ENCODE peak calls at places on chromosomes 11 and 22, in ten cellular contexts. T is coronary artery, Z is A549, X is heart right ventricle, H is thoracic aorta, U is upper lobe of left lung, R is AG04450, M is lung, L is esophagus squamous epithelium, S is hepatocyte. B is an unnamed sample.

GRCh38 chr11:132999519-132999918 is 532.8 kb downstream of the OPCML start:
- DNase-seq in U (no peak), X (no peak), H (no peak), T (no peak), S (peak), M (no peak), L (no peak), Z (no peak), R (no peak), B (no peak)

GRCh38 chr22:20422965-20423635 is 14.5 kb downstream of the SCARF2 start:
- DNase-seq in R (no peak), M (no peak), S (peak), U (no peak), Z (no peak), H (no peak), X (peak), L (no peak), T (no peak), B (no peak)

GRCh38 chr11:70908223-70908622 is 344.2 kb downstream of the SHANK2 start:
- DNase-seq in T (no peak), L (no peak), U (no peak), R (no peak), X (no peak), S (no peak), M (no peak), Z (no peak), H (no peak), B (no peak)

GRCh38 chr11:58394195-58394594 is 12.5 kb downstream of the OR5B3 start:
- DNase-seq in U (no peak), H (no peak), T (no peak), M (no peak), L (no peak), Z (no peak), X (no peak), S (no peak), R (peak), B (peak)

GRCh38 chr22:37674951-37675929 is at the start of gene LGALS1:
- DNase-seq in Z (peak), X (peak), S (peak), H (peak), R (peak), U (peak), L (no peak), T (peak), M (peak), B (peak)

GRCh38 chr11:31117038-31117437 is 252.5 kb downstream of the DCDC1 start:
- DNase-seq in L (no peak), X (no peak), S (no peak), Z (no peak), M (no peak), T (no peak), H (no peak), U (no peak), R (no peak), B (no peak)

GRCh38 chr22:37486224-37486845 is at the start of gene MFNG:
- DNase-seq in L (peak), T (no peak), S (peak), Z (peak), M (peak), R (no peak), U (peak), H (no peak), X (peak), B (no peak)

GRCh38 chr11:9091044-9091936 is at the start of gene SCUBE2:
- DNase-seq in M (no peak), H (no peak), S (no peak), T (no peak), L (no peak), U (no peak), Z (no peak), R (no peak), X (no peak), B (no peak)

GRCh38 chr11:131464024-131464423 is 93.6 kb downstream of the NTM start:
- DNase-seq in R (no peak), H (no peak), T (no peak), X (no peak), Z (no peak), U (no peak), M (no peak), L (no peak), S (no peak), B (no peak)

GRCh38 chr11:61281581-61282250 is 13.4 kb downstream of the VWCE start:
- DNase-seq in T (no peak), H (no peak), X (no peak), S (peak), U (peak), Z (peak), R (no peak), M (no peak), L (no peak), B (no peak)

GRCh38 chr11:720642-721346 is 14.8 kb downstream of the EPS8L2 start:
- DNase-seq in U (no peak), M (no peak), Z (no peak), L (no peak), S (peak), X (no peak), R (no peak), T (no peak), H (no peak), B (no peak)

GRCh38 chr22:24894220-24894975 is 52.1 kb downstream of the LHFPL7 start:
- DNase-seq in H (peak), S (peak), M (peak), R (peak), Z (peak), T (peak), X (peak), L (no peak), U (peak), B (peak)

GRCh38 chr11:57310630-57311086 is 14.1 kb downstream of the TNKS1BP1 start:
- DNase-seq in Z (no peak), M (peak), S (peak), X (no peak), L (no peak), U (peak), T (no peak), H (no peak), R (no peak), B (no peak)

GRCh38 chr11:8720868-8721739 is 38.5 kb downstream of the RPL27A start:
- DNase-seq in X (no peak), Z (no peak), S (peak), L (no peak), H (no peak), U (peak), T (no peak), M (peak), R (no peak), B (no peak)

GRCh38 chr11:23502821-23503220 is 642.5 kb upstream of the CCDC179 start:
- DNase-seq in T (no peak), S (no peak), Z (no peak), R (no peak), X (no peak), L (no peak), H (no peak), U (no peak), M (no peak), B (peak)

GRCh38 chr11:6483015-6483414 is 1.7 kb downstream of the TIMM10B start:
- DNase-seq in R (no peak), X (no peak), M (no peak), S (no peak), Z (no peak), H (no peak), L (no peak), U (no peak), T (no peak), B (no peak)

GRCh38 chr11:69157156-69157821 is 1.6 kb downstream of the SMIM38 start:
- DNase-seq in T (no peak), R (no peak), S (no peak), L (no peak), M (no peak), X (peak), H (no peak), Z (no peak), U (peak), B (no peak)

DNA sequence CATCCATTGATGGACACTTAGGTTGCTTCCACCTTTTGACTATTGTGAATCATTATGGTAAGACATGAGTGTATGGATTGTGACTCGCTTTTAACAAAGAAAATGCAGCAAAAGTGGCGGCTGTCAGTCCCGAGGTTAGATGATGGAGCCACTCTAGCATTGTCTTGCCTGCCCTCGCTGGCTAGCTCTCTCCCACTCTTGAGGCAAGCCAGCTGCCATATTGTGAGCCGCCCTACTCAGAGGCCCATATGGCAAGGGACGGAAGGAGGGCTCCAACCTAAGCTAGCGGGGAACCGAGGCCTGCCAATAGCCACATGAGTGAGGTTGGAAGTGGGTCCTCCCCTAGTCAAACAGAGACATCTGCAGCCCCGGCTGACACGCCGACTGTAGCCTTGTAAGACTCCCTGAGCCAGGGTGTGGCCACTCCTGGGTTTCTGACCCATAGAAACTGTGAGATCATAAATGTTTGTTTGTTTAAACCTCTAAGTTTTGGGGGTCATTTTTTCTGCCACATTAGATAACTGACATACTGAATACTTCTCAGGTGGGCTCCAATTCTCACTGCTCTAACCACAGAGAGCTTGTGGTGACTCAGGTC is 160.2 kb downstream of the LDLRAD3 start:
- DNase-seq in Z (no peak), S (no peak), U (no peak), H (no peak), R (no peak), L (no peak), X (no peak), T (no peak), M (no peak), B (no peak)
- H3K27ac ChIP-seq in Z (no peak), S (no peak), U (no peak), H (no peak), R (no peak), L (no peak), X (no peak), T (no peak), M (no peak), B (no peak)

DNA sequence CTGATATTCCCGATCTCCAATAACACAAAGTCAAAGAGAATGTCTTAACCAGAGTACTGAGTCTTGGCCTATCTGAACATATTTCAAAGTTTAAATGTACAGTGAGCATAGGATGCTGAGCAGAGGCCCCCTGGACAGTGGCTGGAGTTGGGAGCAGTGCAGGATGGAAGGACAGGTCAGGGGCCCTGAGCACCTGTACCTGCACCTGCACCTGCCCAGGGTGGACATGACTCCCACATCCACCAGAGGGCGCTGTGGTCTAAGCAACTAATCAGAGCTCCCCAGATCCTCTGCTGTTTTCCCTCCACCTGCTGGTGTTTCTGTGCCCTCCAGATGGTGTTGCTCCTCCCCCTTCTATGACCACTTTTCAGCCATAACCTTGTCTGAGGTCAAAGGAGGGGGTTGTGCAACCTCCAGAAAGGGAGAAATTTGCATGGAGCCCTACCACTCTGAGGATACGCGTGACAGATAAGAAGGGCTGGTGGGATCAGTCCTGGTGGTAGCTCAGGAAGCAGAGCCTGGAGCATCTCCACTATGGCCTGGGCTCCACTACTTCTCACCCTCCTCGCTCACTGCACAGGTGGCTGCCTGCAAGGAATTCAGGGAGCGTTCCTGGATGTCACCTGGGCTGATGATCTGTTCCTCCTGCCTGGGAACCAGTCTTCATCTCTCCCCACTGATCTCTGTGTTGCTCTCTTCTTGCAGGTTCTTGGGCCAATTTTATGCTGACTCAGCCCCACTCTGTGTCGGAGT is 49.1 kb upstream of the VPREB1 start:
- DNase-seq in M (peak), S (peak), T (no peak), Z (peak), U (peak), H (no peak), L (no peak), X (peak), R (no peak), B (peak)
- H3K4me3 ChIP-seq in M (no peak), S (no peak), T (no peak), Z (no peak), U (no peak), H (no peak), L (no peak), X (no peak), R (no peak), B (no peak)

GRCh38 chr22:27113211-27114030 is 456.0 kb downstream of the MIAT start:
- DNase-seq in M (peak), R (no peak), X (peak), L (no peak), T (peak), H (peak), S (peak), U (peak), Z (peak), B (peak)
- TF ChIP-seq CTCF in M (no peak), R (no peak), X (no peak), L (no peak), T (no peak), H (no peak), S (no peak), U (no peak), Z (no peak), B (peak)

GRCh38 chr11:118319031-118319814 is 14.7 kb downstream of the CD3E start:
- DNase-seq in S (no peak), T (no peak), H (no peak), X (no peak), Z (no peak), U (peak), M (peak), L (no peak), R (no peak), B (no peak)

GRCh38 chr11:118314985-118315384 is 10.5 kb downstream of the CD3E start:
- DNase-seq in X (no peak), R (no peak), T (no peak), U (no peak), S (no peak), L (no peak), Z (no peak), H (no peak), M (no peak), B (no peak)

GRCh38 chr11:118321386-118322082 is 17.0 kb downstream of the CD3E start:
- DNase-seq in Z (no peak), H (no peak), S (peak), T (no peak), X (no peak), L (no peak), M (no peak), U (no peak), R (no peak), B (no peak)

GRCh38 chr11:118320515-118320914 is 16.0 kb downstream of the CD3E start:
- DNase-seq in L (no peak), U (no peak), R (no peak), T (no peak), Z (no peak), M (no peak), S (no peak), H (no peak), X (no peak), B (no peak)

GRCh38 chr11:118318112-118319030 is 13.8 kb downstream of the CD3E start:
- DNase-seq in M (no peak), Z (no peak), H (no peak), U (no peak), X (no peak), L (no peak), T (no peak), R (no peak), S (no peak), B (no peak)
- H3K27ac ChIP-seq in M (no peak), Z (no peak), H (no peak), U (peak), X (no peak), L (no peak), T (no peak), R (no peak), S (peak), B (no peak)

GRCh38 chr22:30574095-30574981 is at the start of gene GAL3ST1:
- DNase-seq in Z (peak), L (no peak), S (peak), T (no peak), X (no peak), R (no peak), U (peak), H (no peak), M (no peak), B (no peak)
- H3K4me3 ChIP-seq in Z (peak), L (no peak), S (peak), T (peak), X (no peak), R (peak), U (peak), H (peak), M (no peak), B (no peak)